ENCODE peak calls at places on chromosomes 6 and 20, in nine cellular contexts. One of them, this sample, is unnamed. For H3K36me3 and H3K4me1, the result is how much of the 10 kb centered on the place peaks cover.

GRCh38 chr6:105759946-105760345 is 326.2 kb upstream of the PRDM1 start:
- DNase-seq in naive thymus-derived CD4-positive, alpha-beta T cell: no peak
- DNase-seq in lower lobe of right lung: no peak
- DNase-seq in astrocyte: peak
- DNase-seq in body of pancreas: no peak
- DNase-seq in tibial artery: no peak
- DNase-seq in lung: no peak
- DNase-seq in CD8-positive, alpha-beta T cell: no peak
- DNase-seq in GM23338: no peak
- DNase-seq in this sample: no peak

GRCh38 chr6:106611030-106611429 is 18.3 kb downstream of the RTN4IP1 start:
- DNase-seq in lung: no peak
- DNase-seq in naive thymus-derived CD4-positive, alpha-beta T cell: no peak
- DNase-seq in GM23338: no peak
- DNase-seq in lower lobe of right lung: no peak
- DNase-seq in body of pancreas: no peak
- DNase-seq in astrocyte: no peak
- DNase-seq in tibial artery: no peak
- DNase-seq in CD8-positive, alpha-beta T cell: no peak
- DNase-seq in this sample: no peak

GRCh38 chr20:46700481-46700880 is 9.0 kb upstream of the SLC2A10 start:
- DNase-seq in lower lobe of right lung: no peak
- DNase-seq in astrocyte: no peak
- DNase-seq in lung: no peak
- DNase-seq in body of pancreas: no peak
- DNase-seq in GM23338: no peak
- DNase-seq in CD8-positive, alpha-beta T cell: no peak
- DNase-seq in naive thymus-derived CD4-positive, alpha-beta T cell: no peak
- DNase-seq in tibial artery: no peak
- DNase-seq in this sample: no peak

GRCh38 chr6:116382587-116382986 is 11.8 kb downstream of the DSE start:
- DNase-seq in lower lobe of right lung: no peak
- DNase-seq in naive thymus-derived CD4-positive, alpha-beta T cell: no peak
- DNase-seq in body of pancreas: no peak
- DNase-seq in lung: no peak
- DNase-seq in astrocyte: peak
- DNase-seq in tibial artery: no peak
- DNase-seq in CD8-positive, alpha-beta T cell: no peak
- DNase-seq in GM23338: no peak
- DNase-seq in this sample: no peak

GRCh38 chr6:141398954-141399353 is 733.8 kb upstream of the GJE1 start:
- DNase-seq in tibial artery: no peak
- DNase-seq in lung: no peak
- DNase-seq in CD8-positive, alpha-beta T cell: no peak
- DNase-seq in GM23338: no peak
- DNase-seq in body of pancreas: no peak
- DNase-seq in naive thymus-derived CD4-positive, alpha-beta T cell: no peak
- DNase-seq in lower lobe of right lung: no peak
- DNase-seq in astrocyte: no peak
- DNase-seq in this sample: no peak

GRCh38 chr6:70601014-70601413 is 34.3 kb downstream of the SDHAF4 start:
- DNase-seq in astrocyte: no peak
- DNase-seq in GM23338: peak
- DNase-seq in body of pancreas: no peak
- DNase-seq in lower lobe of right lung: no peak
- DNase-seq in tibial artery: no peak
- DNase-seq in lung: no peak
- DNase-seq in CD8-positive, alpha-beta T cell: no peak
- DNase-seq in naive thymus-derived CD4-positive, alpha-beta T cell: no peak
- DNase-seq in this sample: no peak

GRCh38 chr6:157944983-157945931 is 36.4 kb upstream of the SYNJ2 start:
- DNase-seq in lower lobe of right lung: no peak
- DNase-seq in GM23338: no peak
- DNase-seq in tibial artery: no peak
- DNase-seq in body of pancreas: no peak
- DNase-seq in lung: no peak
- DNase-seq in astrocyte: peak
- DNase-seq in CD8-positive, alpha-beta T cell: no peak
- DNase-seq in naive thymus-derived CD4-positive, alpha-beta T cell: no peak
- DNase-seq in this sample: no peak

GRCh38 chr20:37377346-37378081 is 31.6 kb downstream of the SRC start:
- DNase-seq in lower lobe of right lung: no peak
- DNase-seq in body of pancreas: no peak
- DNase-seq in tibial artery: no peak
- DNase-seq in GM23338: no peak
- DNase-seq in CD8-positive, alpha-beta T cell: no peak
- DNase-seq in naive thymus-derived CD4-positive, alpha-beta T cell: no peak
- DNase-seq in lung: no peak
- DNase-seq in astrocyte: no peak
- DNase-seq in this sample: no peak

GRCh38 chr20:37223053-37223452 is 38.6 kb downstream of the GHRH start:
- DNase-seq in tibial artery: peak
- DNase-seq in CD8-positive, alpha-beta T cell: no peak
- DNase-seq in lung: peak
- DNase-seq in lower lobe of right lung: peak
- DNase-seq in body of pancreas: peak
- DNase-seq in naive thymus-derived CD4-positive, alpha-beta T cell: no peak
- DNase-seq in GM23338: no peak
- DNase-seq in astrocyte: peak
- DNase-seq in this sample: no peak

GRCh38 chr6:101266063-101266462 is 127.4 kb upstream of the GRIK2 start:
- DNase-seq in lung: no peak
- DNase-seq in tibial artery: no peak
- DNase-seq in GM23338: no peak
- DNase-seq in naive thymus-derived CD4-positive, alpha-beta T cell: no peak
- DNase-seq in astrocyte: no peak
- DNase-seq in CD8-positive, alpha-beta T cell: no peak
- DNase-seq in lower lobe of right lung: no peak
- DNase-seq in body of pancreas: no peak
- DNase-seq in this sample: no peak

GRCh38 chr6:97038437-97038836 is 113.9 kb downstream of the KLHL32 start:
- DNase-seq in naive thymus-derived CD4-positive, alpha-beta T cell: no peak
- DNase-seq in body of pancreas: no peak
- DNase-seq in GM23338: no peak
- DNase-seq in astrocyte: no peak
- DNase-seq in CD8-positive, alpha-beta T cell: no peak
- DNase-seq in tibial artery: no peak
- DNase-seq in lower lobe of right lung: no peak
- DNase-seq in lung: no peak
- DNase-seq in this sample: no peak

GRCh38 chr6:166567107-166567506 is 19.4 kb downstream of the RAMACL start:
- DNase-seq in astrocyte: peak
- DNase-seq in naive thymus-derived CD4-positive, alpha-beta T cell: no peak
- DNase-seq in lower lobe of right lung: no peak
- DNase-seq in tibial artery: no peak
- DNase-seq in GM23338: no peak
- DNase-seq in CD8-positive, alpha-beta T cell: no peak
- DNase-seq in lung: no peak
- DNase-seq in body of pancreas: no peak
- DNase-seq in this sample: no peak

GRCh38 chr20:35503841-35504460 is 25.5 kb downstream of the C20orf173 start:
- DNase-seq in naive thymus-derived CD4-positive, alpha-beta T cell: no peak
- DNase-seq in lower lobe of right lung: no peak
- DNase-seq in tibial artery: no peak
- DNase-seq in astrocyte: no peak
- DNase-seq in CD8-positive, alpha-beta T cell: no peak
- DNase-seq in body of pancreas: no peak
- DNase-seq in GM23338: no peak
- DNase-seq in lung: no peak
- DNase-seq in this sample: no peak

GRCh38 chr20:35504751-35505150 is 24.7 kb downstream of the C20orf173 start:
- DNase-seq in body of pancreas: no peak
- DNase-seq in GM23338: no peak
- DNase-seq in astrocyte: no peak
- DNase-seq in tibial artery: no peak
- DNase-seq in naive thymus-derived CD4-positive, alpha-beta T cell: no peak
- DNase-seq in lung: no peak
- DNase-seq in CD8-positive, alpha-beta T cell: no peak
- DNase-seq in lower lobe of right lung: no peak
- DNase-seq in this sample: no peak

GRCh38 chr20:35499271-35499670 is 30.2 kb downstream of the C20orf173 start:
- DNase-seq in naive thymus-derived CD4-positive, alpha-beta T cell: no peak
- DNase-seq in astrocyte: no peak
- DNase-seq in lower lobe of right lung: no peak
- DNase-seq in lung: no peak
- DNase-seq in GM23338: no peak
- DNase-seq in tibial artery: no peak
- DNase-seq in CD8-positive, alpha-beta T cell: no peak
- DNase-seq in body of pancreas: no peak
- DNase-seq in this sample: no peak

GRCh38 chr20:35503281-35503680 is 26.2 kb downstream of the C20orf173 start:
- DNase-seq in tibial artery: no peak
- DNase-seq in naive thymus-derived CD4-positive, alpha-beta T cell: no peak
- DNase-seq in CD8-positive, alpha-beta T cell: no peak
- DNase-seq in GM23338: no peak
- DNase-seq in body of pancreas: no peak
- DNase-seq in astrocyte: no peak
- DNase-seq in lung: no peak
- DNase-seq in lower lobe of right lung: no peak
- DNase-seq in this sample: no peak

GRCh38 chr20:35502352-35502751 is 27.1 kb downstream of the C20orf173 start:
- DNase-seq in tibial artery: no peak
- DNase-seq in CD8-positive, alpha-beta T cell: no peak
- DNase-seq in body of pancreas: no peak
- DNase-seq in astrocyte: no peak
- DNase-seq in GM23338: no peak
- DNase-seq in naive thymus-derived CD4-positive, alpha-beta T cell: no peak
- DNase-seq in lower lobe of right lung: no peak
- DNase-seq in lung: no peak
- DNase-seq in this sample: no peak
- H3K36me3 ChIP-seq in tibial artery: half or more
- H3K36me3 ChIP-seq in CD8-positive, alpha-beta T cell: half or more
- H3K36me3 ChIP-seq in body of pancreas: under half
- H3K36me3 ChIP-seq in astrocyte: half or more
- H3K36me3 ChIP-seq in GM23338: under half
- H3K36me3 ChIP-seq in naive thymus-derived CD4-positive, alpha-beta T cell: half or more
- H3K36me3 ChIP-seq in lower lobe of right lung: half or more
- H3K36me3 ChIP-seq in lung: under half
- H3K36me3 ChIP-seq in this sample: half or more

DNA sequence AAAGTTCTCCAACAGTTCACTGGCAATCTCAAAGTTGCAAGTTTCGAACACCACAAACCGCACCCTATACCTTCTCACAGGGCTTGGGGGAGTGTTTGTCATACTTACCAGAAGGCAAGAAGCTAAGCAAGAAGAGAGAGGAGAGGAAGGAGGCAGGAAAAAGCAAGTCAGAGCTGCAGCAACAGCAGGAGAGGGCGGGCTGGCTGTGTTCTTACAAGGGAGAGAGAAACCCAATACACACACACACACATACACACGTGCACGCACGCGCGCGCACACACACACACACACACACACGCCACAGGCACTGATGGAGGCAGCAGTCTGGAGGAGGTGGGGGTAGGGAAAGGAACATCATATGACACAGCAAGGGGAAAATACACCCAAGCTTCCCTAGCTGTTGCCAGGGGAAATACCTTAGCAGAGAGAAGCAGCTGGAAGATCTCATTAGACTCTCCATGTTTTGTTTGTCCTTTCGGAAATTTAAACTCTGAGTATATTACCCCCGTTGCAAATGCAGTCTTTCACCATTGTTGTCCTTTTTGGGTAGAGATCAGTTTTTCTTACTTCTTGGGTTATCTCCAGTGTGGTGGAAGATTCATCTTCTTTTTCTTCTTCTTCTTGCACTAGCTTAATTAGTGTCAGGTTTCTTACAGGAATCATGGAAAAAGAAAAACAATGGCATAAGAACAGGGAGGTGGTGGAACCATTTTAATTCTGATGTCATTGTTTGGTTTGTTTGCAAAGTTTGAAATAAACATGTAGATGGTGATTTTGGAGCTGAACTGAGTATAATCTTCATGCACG is at the start of gene TXLNB:
- DNase-seq in GM23338: peak
- DNase-seq in lower lobe of right lung: peak
- DNase-seq in naive thymus-derived CD4-positive, alpha-beta T cell: peak
- DNase-seq in body of pancreas: peak
- DNase-seq in tibial artery: peak
- DNase-seq in CD8-positive, alpha-beta T cell: peak
- DNase-seq in lung: peak
- DNase-seq in astrocyte: peak
- DNase-seq in this sample: peak
- H3K4me3 ChIP-seq in GM23338: no peak
- H3K4me3 ChIP-seq in lower lobe of right lung: peak
- H3K4me3 ChIP-seq in naive thymus-derived CD4-positive, alpha-beta T cell: peak
- H3K4me3 ChIP-seq in body of pancreas: no peak
- H3K4me3 ChIP-seq in tibial artery: no peak
- H3K4me3 ChIP-seq in CD8-positive, alpha-beta T cell: peak
- H3K4me3 ChIP-seq in lung: no peak
- H3K4me3 ChIP-seq in astrocyte: no peak
- H3K4me3 ChIP-seq in this sample: peak

GRCh38 chr6:119030759-119031158 is 47.7 kb downstream of the FAM184A start:
- DNase-seq in GM23338: no peak
- DNase-seq in naive thymus-derived CD4-positive, alpha-beta T cell: no peak
- DNase-seq in CD8-positive, alpha-beta T cell: no peak
- DNase-seq in lower lobe of right lung: no peak
- DNase-seq in lung: no peak
- DNase-seq in astrocyte: no peak
- DNase-seq in body of pancreas: no peak
- DNase-seq in tibial artery: no peak
- DNase-seq in this sample: no peak

GRCh38 chr6:119025793-119026192 is 52.7 kb downstream of the FAM184A start:
- DNase-seq in CD8-positive, alpha-beta T cell: no peak
- DNase-seq in lung: no peak
- DNase-seq in tibial artery: no peak
- DNase-seq in astrocyte: no peak
- DNase-seq in GM23338: no peak
- DNase-seq in lower lobe of right lung: no peak
- DNase-seq in naive thymus-derived CD4-positive, alpha-beta T cell: no peak
- DNase-seq in body of pancreas: no peak
- DNase-seq in this sample: no peak

GRCh38 chr6:119026822-119027221 is 51.6 kb downstream of the FAM184A start:
- DNase-seq in body of pancreas: no peak
- DNase-seq in GM23338: peak
- DNase-seq in tibial artery: no peak
- DNase-seq in astrocyte: no peak
- DNase-seq in naive thymus-derived CD4-positive, alpha-beta T cell: no peak
- DNase-seq in lung: no peak
- DNase-seq in CD8-positive, alpha-beta T cell: no peak
- DNase-seq in lower lobe of right lung: no peak
- DNase-seq in this sample: no peak

GRCh38 chr6:119027465-119027864 is 51.0 kb downstream of the FAM184A start:
- DNase-seq in body of pancreas: no peak
- DNase-seq in astrocyte: no peak
- DNase-seq in naive thymus-derived CD4-positive, alpha-beta T cell: no peak
- DNase-seq in lung: no peak
- DNase-seq in tibial artery: no peak
- DNase-seq in lower lobe of right lung: no peak
- DNase-seq in CD8-positive, alpha-beta T cell: no peak
- DNase-seq in GM23338: peak
- DNase-seq in this sample: no peak

GRCh38 chr6:119028106-119028505 is 50.4 kb downstream of the FAM184A start:
- DNase-seq in body of pancreas: no peak
- DNase-seq in lower lobe of right lung: no peak
- DNase-seq in naive thymus-derived CD4-positive, alpha-beta T cell: no peak
- DNase-seq in lung: no peak
- DNase-seq in GM23338: peak
- DNase-seq in astrocyte: no peak
- DNase-seq in tibial artery: no peak
- DNase-seq in CD8-positive, alpha-beta T cell: no peak
- DNase-seq in this sample: no peak
- H3K4me1 ChIP-seq in body of pancreas: under half
- H3K4me1 ChIP-seq in lower lobe of right lung: under half
- H3K4me1 ChIP-seq in naive thymus-derived CD4-positive, alpha-beta T cell: under half
- H3K4me1 ChIP-seq in lung: under half
- H3K4me1 ChIP-seq in GM23338: half or more
- H3K4me1 ChIP-seq in astrocyte: under half
- H3K4me1 ChIP-seq in tibial artery: under half
- H3K4me1 ChIP-seq in CD8-positive, alpha-beta T cell: under half
- H3K4me1 ChIP-seq in this sample: under half

GRCh38 chr20:3930265-3931206 is 41.3 kb downstream of the PANK2 start:
- DNase-seq in tibial artery: no peak
- DNase-seq in lung: no peak
- DNase-seq in body of pancreas: no peak
- DNase-seq in lower lobe of right lung: no peak
- DNase-seq in naive thymus-derived CD4-positive, alpha-beta T cell: no peak
- DNase-seq in astrocyte: no peak
- DNase-seq in GM23338: no peak
- DNase-seq in CD8-positive, alpha-beta T cell: no peak
- DNase-seq in this sample: no peak
- H3K36me3 ChIP-seq in tibial artery: under half
- H3K36me3 ChIP-seq in lung: under half
- H3K36me3 ChIP-seq in body of pancreas: under half
- H3K36me3 ChIP-seq in lower lobe of right lung: under half
- H3K36me3 ChIP-seq in naive thymus-derived CD4-positive, alpha-beta T cell: under half
- H3K36me3 ChIP-seq in astrocyte: under half
- H3K36me3 ChIP-seq in GM23338: under half
- H3K36me3 ChIP-seq in CD8-positive, alpha-beta T cell: under half
- H3K36me3 ChIP-seq in this sample: under half

This sample was measured in effector memory CD4-positive, alpha-beta T cell.